ENCODE peak calls at places on chromosome 12, in four cellular contexts. C is stomach, L is HCT116, B is adrenal gland. Y is an unnamed sample.

GRCh38 chr12:52003016-52003550 is 3.7 kb upstream of the TAMALIN start:
- DNase-seq in C (no peak), L (no peak), B (no peak), Y (no peak)

GRCh38 chr12:34287437-34287836 is 265.1 kb downstream of the ALG10 start:
- DNase-seq in C (no peak), L (no peak), B (no peak), Y (no peak)

GRCh38 chr12:127485528-127485927 is 781.4 kb upstream of the TMEM132C start:
- DNase-seq in C (peak; percentile 58), L (no peak), B (peak; percentile 26), Y (no peak)

GRCh38 chr12:62933871-62934798 is 815 bp downstream of the PPM1H start:
- DNase-seq in C (peak; percentile 52), L (no peak), B (peak; percentile 32), Y (no peak)

GRCh38 chr12:12384601-12385321 is 27.9 kb downstream of the BORCS5 start:
- DNase-seq in C (no peak), L (no peak), B (no peak), Y (no peak)

GRCh38 chr12:77362871-77363270 is 297.5 kb upstream of the E2F7 start:
- DNase-seq in C (no peak), L (no peak), B (no peak), Y (no peak)

GRCh38 chr12:53224268-53224896 is 7.6 kb downstream of the RARG start:
- DNase-seq in C (no peak), L (no peak), B (no peak), Y (no peak)

GRCh38 chr12:94710933-94711332 is 60.6 kb upstream of the TMCC3 start:
- DNase-seq in C (no peak), L (peak; percentile 43), B (no peak), Y (no peak)

GRCh38 chr12:91502208-91502607 is 319.6 kb upstream of the DCN start:
- DNase-seq in C (no peak), L (no peak), B (no peak), Y (no peak)

GRCh38 chr12:40314927-40315326 is 90.1 kb downstream of the LRRK2 start:
- DNase-seq in C (no peak), L (no peak), B (no peak), Y (no peak)

GRCh38 chr12:112686373-112686772 is 105.2 kb upstream of the RPH3A start:
- DNase-seq in C (no peak), L (no peak), B (no peak), Y (no peak)

GRCh38 chr12:132635076-132635955 is 16.7 kb downstream of the P2RX2 start:
- DNase-seq in C (no peak), L (no peak), B (no peak), Y (no peak)

GRCh38 chr12:63521706-63522105 is 146.6 kb downstream of the DPY19L2 start:
- DNase-seq in C (no peak), L (no peak), B (no peak), Y (no peak)

GRCh38 chr12:52279683-52280318 is 5.4 kb downstream of the KRT86 start:
- DNase-seq in C (peak; percentile 23), L (no peak), B (no peak), Y (no peak)

GRCh38 chr12:124488520-124488919 is 78.9 kb downstream of the NCOR2 start:
- DNase-seq in C (no peak), L (no peak), B (peak; percentile 41), Y (no peak)

GRCh38 chr12:12070674-12071661 is at the start of gene BCL2L14:
- DNase-seq in C (no peak), L (no peak), B (no peak), Y (no peak)

GRCh38 chr12:132244724-132245295 is 84.6 kb downstream of the GALNT9 start:
- DNase-seq in C (no peak), L (no peak), B (no peak), Y (no peak)

GRCh38 chr12:108495054-108495453 is 20.0 kb upstream of the FICD start:
- DNase-seq in C (no peak), L (peak; percentile 51), B (no peak), Y (no peak)

GRCh38 chr12:52061470-52062166 is 8.2 kb upstream of the ATG101 start:
- DNase-seq in C (no peak), L (no peak), B (peak; percentile 58), Y (peak; percentile 42)

GRCh38 chr12:49868952-49869815 is 26.3 kb upstream of the BCDIN3D start:
- DNase-seq in C (peak; percentile 83), L (no peak), B (peak; percentile 69), Y (peak; percentile 65)
- TF ChIP-seq POLR2A in C (no peak), L (no peak), B (no peak), Y (no peak)

DNA sequence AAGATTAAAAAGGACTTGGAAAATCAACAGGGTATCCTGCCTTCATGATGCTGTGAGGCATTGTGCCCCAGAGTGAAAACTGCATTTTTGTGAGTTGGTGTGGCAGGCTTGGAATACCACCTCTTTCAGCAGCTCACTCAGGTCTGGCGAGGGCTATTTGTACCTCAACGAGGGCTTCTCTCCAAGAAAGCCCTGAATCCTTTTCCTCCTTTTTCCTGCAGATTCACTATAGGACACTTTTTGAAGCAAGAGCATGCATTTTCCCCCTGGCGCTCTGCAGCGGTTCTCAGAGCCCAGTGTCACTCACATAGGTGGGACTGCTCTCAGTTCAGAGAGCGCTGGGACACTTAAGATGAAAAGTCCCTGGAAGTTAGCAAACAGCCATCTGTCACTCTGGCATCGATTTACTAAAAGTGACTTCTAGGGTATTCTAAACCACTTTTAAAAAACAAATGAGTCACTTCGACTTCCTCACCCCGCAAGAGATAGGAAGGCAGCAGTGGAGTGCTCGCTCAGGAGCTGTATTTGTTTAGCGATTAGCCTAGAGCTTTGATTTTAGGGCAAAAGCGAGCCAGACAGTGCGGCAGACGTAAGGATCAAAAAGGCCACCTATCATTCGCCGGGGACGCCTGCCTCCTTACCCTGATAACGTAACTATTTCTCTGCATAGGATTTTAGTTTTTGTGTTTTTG is 782 bp upstream of the LGR5 start:
- DNase-seq in C (no peak), L (no peak), B (no peak), Y (no peak)
- H3K27ac ChIP-seq in C (no peak overlapping the region), L (no peak overlapping the region), B (no peak overlapping the region), Y (no peak overlapping the region)

GRCh38 chr12:121188227-121188626 is 21.7 kb upstream of the P2RX4 start:
- DNase-seq in C (no peak), L (no peak), B (no peak), Y (no peak)
- H3K4me3 ChIP-seq in C (no peak overlapping the region), L (no peak overlapping the region), B (no peak overlapping the region), Y (no peak overlapping the region)

GRCh38 chr12:32757159-32757556 is 1.5 kb upstream of the YARS2 start:
- DNase-seq in C (no peak), L (no peak), B (no peak), Y (no peak)

GRCh38 chr12:32755051-32755653 is 545 bp downstream of the YARS2 start:
- DNase-seq in C (peak; percentile 72), L (peak; percentile 66), B (peak; percentile 72), Y (peak; percentile 24)

GRCh38 chr12:32756476-32757158 is 920 bp upstream of the YARS2 start:
- DNase-seq in C (no peak), L (no peak), B (no peak), Y (no peak)

GRCh38 chr12:32754101-32754500 is 1.6 kb downstream of the YARS2 start:
- DNase-seq in C (no peak), L (no peak), B (no peak), Y (no peak)

DNA sequence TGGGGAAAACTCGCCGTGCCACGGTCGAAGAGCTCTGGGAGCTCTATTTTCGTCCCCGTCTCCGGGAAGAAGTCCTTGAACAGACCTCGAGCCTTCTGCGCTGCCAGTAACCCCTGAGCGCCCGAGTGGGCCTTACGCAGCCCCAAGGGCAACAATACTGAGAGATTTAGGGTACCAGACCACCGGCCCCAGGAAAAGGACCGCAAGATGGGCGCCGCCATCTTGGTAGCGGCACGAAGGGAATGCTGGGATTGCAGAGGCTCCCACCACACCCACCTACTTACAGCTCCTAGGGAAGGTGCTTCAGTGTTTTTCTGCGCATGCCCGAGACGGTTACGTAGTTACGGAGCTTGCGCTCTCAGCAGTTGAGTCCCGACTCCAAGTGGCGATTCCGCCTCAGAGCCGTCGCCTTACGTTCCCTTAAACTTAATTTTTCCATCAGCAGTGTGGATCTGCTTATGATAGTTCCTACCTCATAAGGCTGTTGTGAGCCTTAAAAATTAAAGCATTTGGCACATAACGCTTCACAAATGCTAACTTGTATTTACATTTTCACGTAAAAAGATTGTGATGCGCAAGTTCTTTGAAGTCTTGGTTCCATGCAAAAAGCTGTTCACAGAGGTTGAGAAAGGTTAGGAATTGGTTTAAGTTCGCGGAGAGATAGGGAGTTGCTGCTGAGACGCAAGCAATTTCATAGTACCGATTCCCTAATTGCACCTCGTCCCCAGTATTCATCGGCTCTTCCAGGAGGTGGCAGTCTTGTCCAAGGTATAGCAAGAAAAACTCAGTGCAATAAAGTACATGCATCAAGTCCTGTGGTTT is at the start of gene YARS2:
- DNase-seq in C (peak; percentile 97), L (peak; percentile 97), B (peak; percentile 93), Y (peak; percentile 90)
- TF ChIP-seq POLR2A in C (peak; percentile 12), L (peak; percentile 94), B (peak; percentile 78), Y (peak; percentile 37)

DNA sequence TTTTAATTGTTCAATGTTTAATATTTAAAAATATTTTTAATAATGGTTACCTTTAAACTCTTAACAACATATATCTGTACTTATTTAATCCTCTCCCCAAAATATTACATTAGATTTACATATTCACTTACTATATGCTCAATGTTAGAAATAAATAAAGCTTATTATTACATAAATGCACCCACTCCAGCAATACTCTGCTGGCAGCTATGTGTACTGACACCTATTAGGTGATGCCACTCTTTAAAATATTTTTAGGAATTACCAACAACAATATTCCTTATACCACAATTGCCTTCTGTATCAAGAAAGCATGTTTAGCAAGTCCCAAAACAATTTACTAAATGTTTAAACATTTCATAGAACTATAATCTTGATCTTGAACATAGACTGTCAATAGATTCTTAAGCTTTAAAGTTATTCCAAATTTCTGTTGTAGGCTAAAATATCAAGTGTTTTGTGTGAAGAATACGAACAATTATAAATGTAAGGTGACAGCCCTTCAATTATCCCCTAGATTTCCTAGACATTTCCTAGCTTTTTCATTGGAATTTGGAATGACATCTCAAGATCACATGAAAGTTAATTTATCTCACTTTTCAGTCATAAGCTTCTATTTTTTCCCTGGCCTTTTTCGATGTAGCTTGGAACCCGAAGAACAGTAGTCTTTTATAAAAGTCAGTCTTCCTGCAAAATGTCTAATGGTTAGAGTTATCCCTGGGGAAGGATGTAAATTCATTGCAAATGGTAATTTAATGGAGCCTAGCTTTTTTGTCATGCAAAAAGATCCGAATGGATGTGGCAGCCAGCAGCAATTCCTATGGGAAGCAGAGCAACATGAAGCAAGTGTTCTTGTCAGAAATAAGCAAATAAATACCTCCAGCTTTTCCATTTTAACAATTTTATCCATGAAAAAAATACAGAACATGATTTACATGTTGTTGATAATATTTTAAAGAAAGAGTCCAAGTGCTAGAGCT is 907.5 kb upstream of the ATXN7L3B start:
- DNase-seq in C (no peak), L (no peak), B (no peak), Y (no peak)
- H3K27ac ChIP-seq in C (no peak overlapping the region), L (no peak overlapping the region), B (no peak overlapping the region), Y (no peak overlapping the region)

GRCh38 chr12:50050119-50050385 is 7.3 kb upstream of the ASIC1 start:
- DNase-seq in C (no peak), L (no peak), B (no peak), Y (no peak)
- H3K4me3 ChIP-seq in C (peak overlapping the region; percentile 40), L (no peak overlapping the region), B (no peak overlapping the region), Y (no peak overlapping the region)

DNA sequence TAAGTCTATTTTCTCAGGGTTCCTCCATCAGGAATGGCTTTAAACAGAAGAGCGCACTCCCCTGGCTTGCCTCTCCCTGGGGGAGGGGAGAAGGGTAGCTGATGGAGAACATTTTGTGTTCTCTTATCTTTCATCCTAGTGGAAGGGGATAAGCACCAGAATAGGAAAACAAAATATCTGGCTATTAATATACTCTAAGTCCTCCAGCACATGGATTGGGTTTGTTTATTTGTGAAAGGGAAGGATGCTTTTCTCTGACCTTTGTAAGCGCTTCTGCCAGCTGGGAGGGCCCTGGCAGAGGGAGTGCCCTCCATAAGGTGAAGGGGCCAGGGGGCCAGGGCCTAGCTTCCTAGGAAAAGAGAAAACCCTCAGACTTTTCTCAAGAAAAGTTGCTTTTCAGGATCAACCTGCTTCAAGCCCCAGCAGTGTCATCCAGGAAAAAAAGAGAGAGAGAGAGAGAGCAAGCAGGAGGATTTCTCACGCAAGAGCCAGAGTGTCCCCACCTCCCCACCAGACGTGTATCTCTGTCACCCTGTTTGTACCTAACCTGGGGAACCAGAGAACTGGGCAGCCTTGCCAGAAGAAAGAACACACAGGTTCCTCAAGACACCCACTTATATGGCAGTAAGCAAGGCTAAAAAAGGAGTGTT is 34.2 kb upstream of the ATP2A2 start:
- DNase-seq in C (no peak), L (no peak), B (no peak), Y (no peak)
- TF ChIP-seq POLR2A in C (no peak), L (no peak), B (no peak), Y (no peak)